ENCODE peak calls at places on chromosome 21, in seven cellular contexts. B is fibroblast of pulmonary artery; T is cerebellum; X is NCI-H187 treated with DMSO at 0.1 percent for 48 hours; P is ACHN; S is CD4-positive, alpha-beta memory T cell; C is NCI-H1105. L is an unnamed sample.

GRCh38 chr21:28235169-28235892 is 757.3 kb downstream of the LTN1 start:
- DNase-seq in S (no peak), T (no peak), B (peak), X (no peak), C (no peak), P (no peak), L (peak)

GRCh38 chr21:37871121-37871862 is 45.0 kb downstream of the KCNJ6 start:
- DNase-seq in X (no peak), B (peak), P (no peak), T (no peak), C (no peak), S (no peak), L (peak)

GRCh38 chr21:36613064-36613463 is 85.9 kb upstream of the SIM2 start:
- DNase-seq in B (no peak), C (no peak), X (no peak), T (no peak), S (no peak), P (no peak), L (peak)

GRCh38 chr21:41993744-41994143 is 16.4 kb downstream of the ZBTB21 start:
- DNase-seq in B (peak), P (no peak), X (no peak), S (no peak), C (no peak), T (no peak), L (peak)

GRCh38 chr21:35367558-35367957 is 318.5 kb upstream of the RUNX1 start:
- DNase-seq in P (no peak), B (no peak), X (peak), C (peak), T (no peak), S (no peak), L (no peak)

GRCh38 chr21:43290529-43291346 is 121.9 kb downstream of the CRYAA start:
- DNase-seq in B (no peak), X (no peak), P (no peak), S (no peak), T (no peak), C (peak), L (no peak)

GRCh38 chr21:26837539-26837938 is 7.7 kb downstream of the ADAMTS1 start:
- DNase-seq in C (no peak), P (peak), T (no peak), B (no peak), S (no peak), X (no peak), L (no peak)

GRCh38 chr21:16022121-16022520 is 292.3 kb downstream of the USP25 start:
- DNase-seq in C (no peak), B (no peak), T (no peak), S (no peak), P (no peak), X (no peak), L (no peak)

GRCh38 chr21:45409466-45410150 is 4.6 kb downstream of the COL18A1 start:
- DNase-seq in X (no peak), P (no peak), B (no peak), S (no peak), C (no peak), T (no peak), L (no peak)

GRCh38 chr21:42230636-42231035 is 11.7 kb downstream of the ABCG1 start:
- DNase-seq in S (no peak), P (no peak), B (no peak), C (no peak), X (no peak), T (no peak), L (no peak)

GRCh38 chr21:22679207-22679606 is 1681.0 kb downstream of the NCAM2 start:
- DNase-seq in T (no peak), C (no peak), X (no peak), B (no peak), P (no peak), S (no peak), L (no peak)

GRCh38 chr21:33972539-33972938 is 56.9 kb upstream of the ATP5PO start:
- DNase-seq in B (no peak), S (no peak), X (no peak), C (no peak), P (no peak), T (no peak), L (no peak)

GRCh38 chr21:15781986-15782385 is 52.2 kb downstream of the USP25 start:
- DNase-seq in T (no peak), C (no peak), X (no peak), B (no peak), P (no peak), S (no peak), L (no peak)

GRCh38 chr21:35904995-35905972 is 155.0 kb downstream of the SETD4 start:
- DNase-seq in B (peak), T (no peak), S (no peak), X (no peak), C (no peak), P (peak), L (no peak)

GRCh38 chr21:42095581-42095980 is 24.5 kb downstream of the UMODL1 start:
- DNase-seq in T (no peak), X (no peak), C (no peak), B (no peak), S (no peak), P (no peak), L (no peak)

GRCh38 chr21:36184561-36184960 is 27.9 kb downstream of the DOP1B start:
- DNase-seq in C (no peak), P (no peak), T (no peak), X (no peak), B (no peak), S (no peak), L (no peak)

GRCh38 chr21:42171091-42172053 is 47.6 kb upstream of the ABCG1 start:
- DNase-seq in P (no peak), C (peak), S (no peak), X (no peak), T (no peak), B (no peak), L (no peak)

GRCh38 chr21:29470397-29470796 is 171.7 kb downstream of the BACH1 start:
- DNase-seq in S (no peak), P (no peak), T (no peak), B (no peak), X (no peak), C (no peak), L (no peak)